ENCODE peak calls at places on chromosome X, in five cellular contexts. One of them, this sample, is unnamed.

GRCh38 chrX:83593634-83594294 is 85.7 kb downstream of the POU3F4 start:
- DNase-seq in heart right ventricle: no peak
- DNase-seq in Caco-2: no peak
- DNase-seq in GM23338: no peak
- DNase-seq in tibial nerve: no peak
- DNase-seq in this sample: no peak

GRCh38 chrX:82782014-82782413 is 726.1 kb upstream of the POU3F4 start:
- DNase-seq in heart right ventricle: no peak
- DNase-seq in tibial nerve: no peak
- DNase-seq in Caco-2: no peak
- DNase-seq in GM23338: no peak
- DNase-seq in this sample: no peak

GRCh38 chrX:112753116-112753515 is 73.4 kb upstream of the LHFPL1 start:
- DNase-seq in GM23338: no peak
- DNase-seq in tibial nerve: no peak
- DNase-seq in Caco-2: no peak
- DNase-seq in heart right ventricle: no peak
- DNase-seq in this sample: no peak

GRCh38 chrX:17024896-17025295 is 78.4 kb downstream of the REPS2 start:
- DNase-seq in tibial nerve: no peak
- DNase-seq in GM23338: peak; percentile 47
- DNase-seq in heart right ventricle: no peak
- DNase-seq in Caco-2: no peak
- DNase-seq in this sample: no peak

GRCh38 chrX:151680805-151681204 is 14.5 kb upstream of the PRRG3 start:
- DNase-seq in Caco-2: peak; percentile 49
- DNase-seq in GM23338: peak; percentile 75
- DNase-seq in tibial nerve: peak; percentile 36
- DNase-seq in heart right ventricle: no peak
- DNase-seq in this sample: peak; percentile 71

GRCh38 chrX:37846141-37846540 is 1.2 kb downstream of the DYNLT3 start:
- DNase-seq in tibial nerve: no peak
- DNase-seq in heart right ventricle: no peak
- DNase-seq in Caco-2: no peak
- DNase-seq in GM23338: no peak
- DNase-seq in this sample: no peak

GRCh38 chrX:3176439-3176820 is 135.2 kb downstream of the ARSF start:
- DNase-seq in heart right ventricle: no peak
- DNase-seq in Caco-2: no peak
- DNase-seq in tibial nerve: no peak
- DNase-seq in GM23338: no peak
- DNase-seq in this sample: peak; percentile 55

GRCh38 chrX:88977835-88978234 is 230.8 kb downstream of the CPXCR1 start:
- DNase-seq in tibial nerve: no peak
- DNase-seq in Caco-2: no peak
- DNase-seq in GM23338: no peak
- DNase-seq in heart right ventricle: no peak
- DNase-seq in this sample: no peak

GRCh38 chrX:17592117-17592516 is 145.2 kb upstream of the SCML1 start:
- DNase-seq in heart right ventricle: no peak
- DNase-seq in tibial nerve: no peak
- DNase-seq in Caco-2: no peak
- DNase-seq in GM23338: no peak
- DNase-seq in this sample: no peak

DNA sequence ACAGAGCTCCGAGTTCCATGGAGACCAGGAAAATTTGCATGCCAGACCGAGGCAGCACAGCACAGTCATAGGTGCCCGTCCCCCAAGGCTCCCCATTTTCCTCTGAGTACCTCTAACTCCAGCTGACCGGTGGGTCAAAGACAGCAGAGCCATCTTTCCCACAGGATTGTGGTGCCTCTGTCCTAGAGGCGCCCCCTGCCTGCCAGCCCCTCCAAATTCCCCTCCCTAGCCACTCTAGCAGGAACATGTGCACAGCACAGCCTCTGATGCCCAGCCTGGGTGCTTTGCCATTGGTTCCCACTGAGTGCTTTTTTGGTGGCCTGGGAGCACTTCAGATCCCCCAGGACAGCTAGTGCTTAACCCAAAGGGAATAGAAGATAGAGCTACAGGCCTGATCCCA is 368.5 kb upstream of the PABPC5 start:
- DNase-seq in tibial nerve: no peak
- DNase-seq in heart right ventricle: no peak
- DNase-seq in Caco-2: no peak
- DNase-seq in GM23338: no peak
- DNase-seq in this sample: no peak
- H3K4me1 ChIP-seq in tibial nerve: no peaks in the 10 kb centered on the region
- H3K4me1 ChIP-seq in heart right ventricle: no peaks in the 10 kb centered on the region
- H3K4me1 ChIP-seq in Caco-2: no peaks in the 10 kb centered on the region
- H3K4me1 ChIP-seq in GM23338: no peaks in the 10 kb centered on the region
- H3K4me1 ChIP-seq in this sample: no peaks in the 10 kb centered on the region

DNA sequence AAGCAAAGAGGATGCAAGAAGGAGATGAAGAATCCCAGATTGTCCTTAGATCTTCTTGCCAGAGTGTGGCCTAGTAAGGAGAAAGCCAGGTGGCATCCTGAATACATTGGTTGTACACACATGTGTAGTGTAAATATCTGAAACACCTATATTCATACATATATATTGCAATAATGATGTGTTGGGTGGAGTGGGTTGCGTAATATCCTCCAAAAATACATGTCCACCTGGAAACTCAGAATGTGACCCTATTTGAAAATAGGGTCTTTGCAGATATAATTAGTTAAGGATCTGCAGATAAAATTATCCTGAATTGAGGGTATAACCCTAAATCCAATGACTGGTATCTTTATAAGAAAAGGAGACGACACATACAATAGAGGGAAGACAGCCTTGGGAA is 216.3 kb downstream of the NLGN4X start:
- DNase-seq in GM23338: no peak
- DNase-seq in Caco-2: no peak
- DNase-seq in heart right ventricle: no peak
- DNase-seq in tibial nerve: no peak
- DNase-seq in this sample: no peak
- H3K4me1 ChIP-seq in GM23338: no peaks in the 10 kb centered on the region
- H3K4me1 ChIP-seq in Caco-2: no peaks in the 10 kb centered on the region
- H3K4me1 ChIP-seq in heart right ventricle: no peaks in the 10 kb centered on the region
- H3K4me1 ChIP-seq in tibial nerve: no peaks in the 10 kb centered on the region
- H3K4me1 ChIP-seq in this sample: no peaks in the 10 kb centered on the region

GRCh38 chrX:45775462-45775861 is 574.8 kb upstream of the DIPK2B start:
- DNase-seq in GM23338: peak; percentile 34
- DNase-seq in tibial nerve: no peak
- DNase-seq in heart right ventricle: no peak
- DNase-seq in Caco-2: peak; percentile 38
- DNase-seq in this sample: no peak
- H3K4me1 ChIP-seq in GM23338: peaks cover 56% of the 10 kb centered on the region
- H3K4me1 ChIP-seq in tibial nerve: peaks cover 22% of the 10 kb centered on the region
- H3K4me1 ChIP-seq in heart right ventricle: no peaks in the 10 kb centered on the region
- H3K4me1 ChIP-seq in Caco-2: peaks cover 19% of the 10 kb centered on the region
- H3K4me1 ChIP-seq in this sample: no peaks in the 10 kb centered on the region

DNA sequence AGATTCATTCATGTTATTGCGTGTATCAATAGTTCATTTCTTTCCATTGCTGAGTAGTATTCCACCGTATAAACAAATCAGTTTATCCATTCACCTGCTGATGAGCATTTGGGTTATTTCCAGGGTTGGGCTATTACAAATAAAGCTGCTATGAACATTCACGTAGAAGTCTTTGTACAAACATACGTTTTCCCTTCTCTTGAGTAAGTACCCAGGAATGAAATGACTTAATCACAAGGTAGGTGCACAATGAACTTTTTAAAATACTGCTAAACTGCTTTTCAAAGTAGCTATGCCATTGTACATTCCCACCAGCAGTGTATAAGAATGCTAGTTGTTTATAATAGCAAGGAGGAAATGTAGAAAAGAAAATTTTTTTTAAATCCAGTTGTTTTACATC is 35.9 kb downstream of the SYTL4 start:
- DNase-seq in tibial nerve: no peak
- DNase-seq in Caco-2: no peak
- DNase-seq in GM23338: no peak
- DNase-seq in heart right ventricle: no peak
- DNase-seq in this sample: no peak
- H3K4me1 ChIP-seq in tibial nerve: no peaks in the 10 kb centered on the region
- H3K4me1 ChIP-seq in Caco-2: peaks cover 4% of the 10 kb centered on the region
- H3K4me1 ChIP-seq in GM23338: no peaks in the 10 kb centered on the region
- H3K4me1 ChIP-seq in heart right ventricle: no peaks in the 10 kb centered on the region
- H3K4me1 ChIP-seq in this sample: no peaks in the 10 kb centered on the region

DNA sequence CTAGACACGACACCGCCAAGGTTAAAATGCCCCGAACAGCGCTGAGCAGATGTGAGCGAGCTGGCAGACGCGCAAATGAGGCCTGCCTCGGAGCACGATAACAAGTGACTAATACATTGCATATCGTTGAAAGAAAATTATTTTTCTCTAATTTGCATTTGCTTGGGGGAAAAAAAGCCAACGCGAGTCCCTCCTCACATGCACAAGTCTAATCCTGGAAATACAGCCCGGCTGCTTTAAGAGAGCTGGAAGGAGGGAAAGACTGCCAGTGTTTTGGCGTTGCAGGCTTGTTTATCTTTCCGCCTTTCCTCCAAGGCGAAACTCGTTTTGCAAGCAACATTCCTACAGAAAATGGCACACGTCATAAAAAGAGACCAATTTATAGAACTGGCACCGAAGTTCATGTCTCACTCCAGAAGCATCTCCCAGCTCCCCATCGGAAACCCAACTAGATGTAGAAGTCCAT is 12.6 kb downstream of the BCOR start:
- DNase-seq in tibial nerve: no peak
- DNase-seq in Caco-2: no peak
- DNase-seq in heart right ventricle: peak; percentile 17
- DNase-seq in GM23338: no peak
- DNase-seq in this sample: no peak
- H3K4me1 ChIP-seq in tibial nerve: peaks cover 90% of the 10 kb centered on the region
- H3K4me1 ChIP-seq in Caco-2: peaks cover 14% of the 10 kb centered on the region
- H3K4me1 ChIP-seq in heart right ventricle: peaks cover 23% of the 10 kb centered on the region
- H3K4me1 ChIP-seq in GM23338: peaks cover 63% of the 10 kb centered on the region
- H3K4me1 ChIP-seq in this sample: peaks cover 85% of the 10 kb centered on the region

GRCh38 chrX:24151513-24151912 is 2.0 kb downstream of the ZFX start:
- DNase-seq in Caco-2: no peak
- DNase-seq in tibial nerve: no peak
- DNase-seq in GM23338: no peak
- DNase-seq in heart right ventricle: no peak
- DNase-seq in this sample: no peak
- H3K4me1 ChIP-seq in Caco-2: peaks cover 33% of the 10 kb centered on the region
- H3K4me1 ChIP-seq in tibial nerve: peaks cover 63% of the 10 kb centered on the region
- H3K4me1 ChIP-seq in GM23338: peaks cover 19% of the 10 kb centered on the region
- H3K4me1 ChIP-seq in heart right ventricle: peaks cover 68% of the 10 kb centered on the region
- H3K4me1 ChIP-seq in this sample: peaks cover 44% of the 10 kb centered on the region

This sample was measured in neural progenitor cell.